ENCODE peak calls at places on chromosomes 7 and 10, in five cellular contexts. H, S, B, O and T are unnamed samples.

GRCh38 chr10:111515264-111515663 is 438.4 kb downstream of the ADRA2A start:
- DNase-seq in B (no peak), S (no peak), H (no peak), O (no peak), T (no peak)

GRCh38 chr7:151442776-151443496 is 3.0 kb upstream of the CRYGN start:
- DNase-seq in S (no peak), O (no peak), H (no peak), B (no peak), T (no peak)

GRCh38 chr10:126917975-126918908 is 13.0 kb downstream of the DOCK1 start:
- DNase-seq in H (no peak), S (no peak), O (no peak), B (no peak), T (no peak)

GRCh38 chr10:71804067-71804466 is 30.7 kb upstream of the VSIR start:
- DNase-seq in B (no peak), O (no peak), H (no peak), S (no peak), T (no peak)

GRCh38 chr10:9081253-9081652 is 1026.8 kb downstream of the GATA3 start:
- DNase-seq in O (no peak), S (no peak), H (no peak), B (no peak), T (no peak)

GRCh38 chr10:88478256-88478655 is 104.9 kb downstream of the RNLS start:
- DNase-seq in S (no peak), O (no peak), B (no peak), H (no peak), T (no peak)

GRCh38 chr7:1025747-1026581 is 18.4 kb upstream of the GPR146 start:
- DNase-seq in B (no peak), O (peak; percentile 46), H (no peak), S (no peak), T (no peak)

GRCh38 chr7:139587535-139587934 is 64.0 kb downstream of the CLEC2L start:
- DNase-seq in S (no peak), O (no peak), B (no peak), H (no peak), T (no peak)

GRCh38 chr10:131211556-131211955 is 100.0 kb downstream of the TCERG1L start:
- DNase-seq in H (no peak), B (no peak), S (no peak), O (peak; percentile 56), T (no peak)

GRCh38 chr10:70054902-70055301 is 2.3 kb downstream of the MACROH2A2 start:
- DNase-seq in B (no peak), H (no peak), O (no peak), S (no peak), T (no peak)

GRCh38 chr7:24834150-24834798 is 77.0 kb upstream of the GSDME start:
- DNase-seq in B (no peak), H (no peak), O (peak; percentile 52), S (no peak), T (peak; percentile 47)

GRCh38 chr7:105269397-105269796 is 119.3 kb downstream of the SRPK2 start:
- DNase-seq in O (no peak), B (no peak), H (peak; percentile 66), S (no peak), T (no peak)

GRCh38 chr7:138185132-138185908 is 109.1 kb downstream of the AKR1D1 start:
- DNase-seq in B (no peak), S (no peak), H (no peak), O (no peak), T (no peak)

GRCh38 chr7:16084370-16084769 is 337.0 kb downstream of the CRPPA start:
- DNase-seq in B (peak; percentile 14), H (peak; percentile 79), O (no peak), S (no peak), T (no peak)

GRCh38 chr10:127524229-127524628 is 24.9 kb upstream of the NPS start:
- DNase-seq in S (no peak), O (no peak), H (no peak), B (no peak), T (no peak)

GRCh38 chr10:4663162-4663992 is 162.6 kb upstream of the AKR1E2 start:
- DNase-seq in S (peak; percentile 99), O (peak; percentile 70), H (peak; percentile 97), B (peak; percentile 84), T (no peak)

GRCh38 chr7:80991654-80992053 is 72.8 kb upstream of the SEMA3C start:
- DNase-seq in H (no peak), B (no peak), S (no peak), O (no peak), T (no peak)

GRCh38 chr10:110510086-110510485 is 12.4 kb downstream of the DUSP5 start:
- DNase-seq in H (no peak), S (no peak), B (no peak), O (no peak), T (no peak)

GRCh38 chr7:1220000-1220726 is 12.5 kb upstream of the UNCX start:
- DNase-seq in O (no peak), S (no peak), H (no peak), B (no peak), T (no peak)

GRCh38 chr7:94509264-94509878 is at the start of gene CASD1:
- DNase-seq in H (peak; percentile 31), S (no peak), O (peak; percentile 78), B (peak; percentile 38), T (peak; percentile 74)

GRCh38 chr7:90593205-90593604 is 2.9 kb upstream of the CDK14 start:
- DNase-seq in O (no peak), S (no peak), B (no peak), H (peak; percentile 13), T (no peak)

GRCh38 chr10:47438857-47439474 is 44.9 kb downstream of the ANXA8 start:
- DNase-seq in S (peak; percentile 4), H (peak; percentile 45), O (no peak), B (peak; percentile 72), T (no peak)

GRCh38 chr7:1344981-1345701 is 112.5 kb downstream of the UNCX start:
- DNase-seq in B (no peak), H (no peak), O (peak; percentile 37), S (no peak), T (peak; percentile 76)

GRCh38 chr10:35447693-35448407 is 111.5 kb downstream of the CCNY start:
- DNase-seq in S (peak; percentile 30), B (peak; percentile 63), H (peak; percentile 81), O (no peak), T (peak; percentile 41)

GRCh38 chr10:9228770-9229169 is 1174.3 kb downstream of the GATA3 start:
- DNase-seq in B (no peak), O (no peak), H (no peak), S (no peak), T (no peak)

GRCh38 chr7:116630932-116631449 is 41.0 kb upstream of the MET start:
- DNase-seq in B (peak; percentile 88), O (peak; percentile 96), H (no peak), S (peak; percentile 20), T (peak; percentile 76)

GRCh38 chr7:29337628-29338116 is 143.1 kb downstream of the CHN2 start:
- DNase-seq in O (no peak), H (no peak), S (no peak), B (no peak), T (no peak)

GRCh38 chr10:54903770-54904169 is 102.7 kb upstream of the PCDH15 start:
- DNase-seq in S (no peak), B (no peak), H (no peak), O (no peak), T (no peak)

GRCh38 chr7:139658919-139659675 is 118.7 kb downstream of the HIPK2 start:
- DNase-seq in S (no peak), B (no peak), H (no peak), O (no peak), T (no peak)

GRCh38 chr7:133859871-133860427 is 267.2 kb upstream of the LRGUK start:
- DNase-seq in B (no peak), S (no peak), H (peak; percentile 31), O (no peak), T (no peak)

GRCh38 chr10:62237506-62237905 is 31.1 kb downstream of the RTKN2 start:
- DNase-seq in O (no peak), H (no peak), S (no peak), B (no peak), T (no peak)

GRCh38 chr7:47813614-47814260 is 134.5 kb downstream of the PKD1L1 start:
- DNase-seq in S (no peak), O (no peak), B (no peak), H (no peak), T (no peak)

GRCh38 chr10:5314866-5315265 is 49.9 kb upstream of the UCN3 start:
- DNase-seq in S (no peak), O (no peak), B (no peak), H (no peak), T (no peak)

GRCh38 chr7:92808006-92808405 is 28.4 kb downstream of the CDK6 start:
- DNase-seq in H (no peak), S (no peak), B (no peak), O (no peak), T (no peak)

GRCh38 chr10:28676968-28677888 is at the start of gene BAMBI:
- DNase-seq in H (peak; percentile 92), O (peak; percentile 95), B (peak; percentile 97), S (peak; percentile 20), T (peak; percentile 98)
- TF ChIP-seq CTCF in H (peak; percentile 62), O (peak; percentile 53), B (peak; percentile 61), S (peak; percentile 38), T (peak; percentile 54)

DNA sequence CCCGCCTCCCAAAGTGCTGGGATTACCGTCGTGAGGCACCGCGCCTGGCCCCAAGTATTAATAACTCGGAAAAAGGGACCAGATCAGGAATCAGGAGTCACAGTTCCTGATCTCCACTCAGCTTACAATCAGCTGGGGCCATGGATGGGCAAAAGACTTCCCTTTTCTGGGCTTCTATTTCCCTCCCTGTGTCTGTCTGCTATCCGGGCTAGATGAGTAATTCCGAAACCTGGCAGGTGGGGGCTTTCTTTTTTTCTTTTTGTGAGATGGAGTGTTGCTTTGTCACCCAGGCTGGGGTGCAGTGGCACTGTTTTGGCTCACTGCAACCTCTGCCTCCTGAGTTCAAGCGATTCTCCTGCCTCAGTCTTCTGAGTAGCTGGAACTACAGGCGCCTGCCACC is 11.6 kb downstream of the RPS24 start:
- DNase-seq in B (no peak), O (no peak), H (no peak), S (no peak), T (no peak)
- TF ChIP-seq CTCF in B (no peak), O (no peak), H (no peak), S (no peak), T (no peak)

GRCh38 chr7:85186083-85186520 is 754 bp downstream of the SEMA3D start:
- DNase-seq in O (peak; percentile 35), S (peak; percentile 40), B (peak; percentile 18), H (peak; percentile 60), T (peak; percentile 33)

GRCh38 chr7:85186521-85187241 is at the start of gene SEMA3D:
- DNase-seq in B (peak; percentile 84), S (peak; percentile 70), O (peak; percentile 71), H (peak; percentile 87), T (peak; percentile 66)

GRCh38 chr7:85185355-85186082 is 1.3 kb downstream of the SEMA3D start:
- DNase-seq in O (peak; percentile 42), H (peak; percentile 69), S (peak; percentile 39), B (peak; percentile 24), T (peak; percentile 65)

DNA sequence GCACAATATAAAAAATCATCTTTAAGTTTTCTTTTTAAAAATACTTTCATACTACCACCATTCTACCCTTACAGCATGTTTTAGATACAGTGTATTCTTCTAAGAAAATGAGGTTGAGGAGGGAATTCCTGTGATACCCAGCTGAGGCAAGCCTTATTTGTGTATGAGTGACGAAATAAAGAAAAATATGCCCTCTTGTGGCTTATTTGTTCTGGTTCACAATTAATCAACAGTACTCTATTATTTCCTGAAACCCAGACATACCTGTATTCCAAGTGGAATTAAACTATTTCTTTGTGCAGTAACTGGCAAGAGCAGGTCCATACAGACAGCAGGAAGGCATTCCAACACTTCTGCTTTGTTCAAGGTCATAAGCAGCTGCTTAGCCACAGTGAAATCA is 4.5 kb upstream of the SEMA3D start:
- DNase-seq in S (no peak), O (no peak), B (no peak), H (peak; percentile 42), T (no peak)
- TF ChIP-seq CTCF in S (no peak), O (peak; percentile 6), B (no peak), H (peak; percentile 20), T (no peak)

GRCh38 chr10:24727811-24728210 is 4.1 kb upstream of the ARHGAP21 start:
- DNase-seq in B (peak; percentile 14), H (no peak), O (no peak), S (no peak), T (no peak)
- TF ChIP-seq CTCF in B (no peak), H (peak; percentile 8), O (no peak), S (peak; percentile 27), T (no peak)